ENCODE peak calls at places on chromosomes 16 and 17, in four cellular contexts. E is C1 segment of cervical spinal cord, B is AG09309, H is progenitor cell of endocrine pancreas. C is an unnamed sample.

GRCh38 chr17:78124081-78124835 is 4.3 kb downstream of the TMC6 start:
- DNase-seq in B (no peak), E (peak; percentile 29), H (no peak), C (no peak)

GRCh38 chr17:65742433-65743312 is 181.2 kb upstream of the AXIN2 start:
- DNase-seq in H (no peak), B (peak; percentile 46), E (no peak), C (peak; percentile 69)

GRCh38 chr16:82358601-82359221 is 188.7 kb upstream of the MPHOSPH6 start:
- DNase-seq in B (no peak), H (no peak), E (no peak), C (no peak)

GRCh38 chr16:89060207-89060794 is 33.4 kb upstream of the ACSF3 start:
- DNase-seq in H (no peak), E (no peak), B (no peak), C (no peak)

GRCh38 chr16:726438-727290 is at the start of the genes CCDC78 and HAGHL:
- DNase-seq in B (no peak), H (no peak), E (peak; percentile 62), C (no peak)

GRCh38 chr17:10879110-10879509 is 41.2 kb upstream of the PIRT start:
- DNase-seq in B (no peak), E (peak; percentile 41), H (peak; percentile 31), C (no peak)

GRCh38 chr17:75077490-75078096 is 10.2 kb upstream of the SLC16A5 start:
- DNase-seq in B (no peak), E (peak; percentile 55), H (no peak), C (no peak)

GRCh38 chr16:67389911-67390815 is 3.1 kb downstream of the TPPP3 start:
- DNase-seq in E (peak; percentile 57), H (no peak), B (no peak), C (no peak)

GRCh38 chr16:30381351-30382041 is 865 bp downstream of the SEPTIN1 start:
- DNase-seq in E (no peak), B (no peak), H (no peak), C (no peak)

GRCh38 chr16:78448658-78449327 is 349.3 kb downstream of the WWOX start:
- DNase-seq in B (no peak), E (no peak), H (no peak), C (no peak)

GRCh38 chr17:19904924-19905323 is 37.2 kb upstream of the ULK2 start:
- DNase-seq in E (peak; percentile 23), H (no peak), B (no peak), C (no peak)

GRCh38 chr16:56203052-56203451 is 11.8 kb downstream of the GNAO1 start:
- DNase-seq in E (no peak), B (no peak), H (no peak), C (no peak)

GRCh38 chr17:74149597-74150427 is 53.7 kb upstream of the RPL38 start:
- DNase-seq in B (no peak), E (no peak), H (no peak), C (no peak)

GRCh38 chr16:80997139-80997798 is 9.4 kb downstream of the CMC2 start:
- DNase-seq in B (no peak), H (no peak), E (no peak), C (no peak)

GRCh38 chr16:51719376-51719775 is 568.3 kb upstream of the SALL1 start:
- DNase-seq in H (no peak), B (no peak), E (no peak), C (no peak)

GRCh38 chr17:20991276-20992037 is 51.4 kb downstream of the USP22 start:
- DNase-seq in B (no peak), H (no peak), E (no peak), C (no peak)

GRCh38 chr17:67290994-67291362 is 46.0 kb upstream of the HELZ start:
- DNase-seq in H (no peak), B (no peak), E (no peak), C (no peak)

GRCh38 chr16:66824006-66824405 is 6.8 kb downstream of the NAE1 start:
- DNase-seq in H (no peak), B (peak; percentile 4), E (no peak), C (no peak)

GRCh38 chr17:10135539-10136257 is 62.7 kb downstream of the GAS7 start:
- DNase-seq in H (no peak), B (no peak), E (no peak), C (no peak)

GRCh38 chr16:2483160-2483559 is 8.2 kb downstream of the TBC1D24 start:
- DNase-seq in B (no peak), H (no peak), E (no peak), C (no peak)

GRCh38 chr17:50487213-50488096 is 8.8 kb downstream of the RSAD1 start:
- DNase-seq in H (no peak), E (no peak), B (no peak), C (no peak)